ENCODE peak calls at places on chromosome 16, in nine cellular contexts. Q is IMR-90; S is BE2C; D is stomach; Y is CD8-positive, alpha-beta T cell; P is AG08395; A is activated naive CD8-positive, alpha-beta T cell treated with anti-CD3 and anti-CD28 coated beads, Interleukin-2, amount 50 U/mL, for 24 hours; E is activated CD4-positive, alpha-beta T cell treated with anti-CD3 and anti-CD28 coated beads for 4 hours; O is effector memory CD4-positive, alpha-beta T cell. K is an unnamed sample.

GRCh38 chr16:72677662-72678447 is 370.1 kb downstream of the ZFHX3 start:
- DNase-seq in Q (peak; percentile 86), S (no peak), D (no peak), Y (no peak), P (no peak), A (no peak), E (no peak), O (no peak), K (no peak)

GRCh38 chr16:86343733-86344585 is 166.4 kb upstream of the FOXF1 start:
- DNase-seq in Q (peak; percentile 54), S (peak; percentile 69), D (no peak), Y (no peak), P (no peak), A (no peak), E (no peak), O (no peak), K (no peak)

GRCh38 chr16:83215417-83216001 is 588.7 kb downstream of the CDH13 start:
- DNase-seq in Q (peak; percentile 44), S (peak; percentile 29), D (peak; percentile 39), Y (peak; percentile 30), P (peak; percentile 31), A (peak; percentile 65), E (peak; percentile 16), O (peak; percentile 11), K (peak; percentile 26)

GRCh38 chr16:12961621-12962020 is 60.2 kb downstream of the SHISA9 start:
- DNase-seq in Q (no peak), S (no peak), D (no peak), Y (no peak), P (no peak), A (no peak), E (no peak), O (no peak), K (no peak)

GRCh38 chr16:66695935-66696668 is 441 bp downstream of the CMTM4 start:
- DNase-seq in Q (no peak), S (peak; percentile 14), D (peak; percentile 73), Y (peak; percentile 26), P (no peak), A (peak; percentile 32), E (peak; percentile 7), O (no peak), K (peak; percentile 64)

GRCh38 chr16:23027386-23027785 is 121.9 kb downstream of the USP31 start:
- DNase-seq in Q (no peak), S (no peak), D (no peak), Y (no peak), P (no peak), A (no peak), E (no peak), O (no peak), K (no peak)

GRCh38 chr16:9072806-9073341 is 18.6 kb upstream of the HAPSTR1 start:
- DNase-seq in Q (peak; percentile 96), S (no peak), D (no peak), Y (no peak), P (peak; percentile 77), A (peak; percentile 31), E (peak; percentile 4), O (no peak), K (no peak)

GRCh38 chr16:57235128-57236092 is 9.6 kb upstream of the ARL2BP start:
- DNase-seq in Q (peak; percentile 87), S (no peak), D (no peak), Y (no peak), P (no peak), A (no peak), E (no peak), O (no peak), K (no peak)

GRCh38 chr16:90048347-90048722 is 28.8 kb downstream of the PRDM7 start:
- DNase-seq in Q (no peak), S (no peak), D (no peak), Y (no peak), P (no peak), A (no peak), E (no peak), O (no peak), K (no peak)

GRCh38 chr16:2008009-2008526 is 1.6 kb downstream of the ZNF598 start:
- DNase-seq in Q (peak; percentile 34), S (no peak), D (no peak), Y (peak; percentile 57), P (peak; percentile 80), A (peak; percentile 54), E (no peak), O (peak; percentile 16), K (peak; percentile 66)

GRCh38 chr16:66135376-66135775 is 231.1 kb upstream of the CDH5 start:
- DNase-seq in Q (peak; percentile 25), S (no peak), D (no peak), Y (no peak), P (peak; percentile 51), A (no peak), E (no peak), O (no peak), K (no peak)

GRCh38 chr16:67934306-67935095 is 2.1 kb downstream of the PSMB10 start:
- DNase-seq in Q (no peak), S (peak; percentile 24), D (no peak), Y (no peak), P (no peak), A (no peak), E (no peak), O (no peak), K (no peak)

GRCh38 chr16:16014329-16015224 is 65.2 kb downstream of the ABCC1 start:
- DNase-seq in Q (peak; percentile 62), S (peak; percentile 76), D (peak; percentile 81), Y (no peak), P (peak; percentile 32), A (no peak), E (no peak), O (no peak), K (no peak)

GRCh38 chr16:81697321-81697885 is 81.7 kb upstream of the PLCG2 start:
- DNase-seq in Q (peak; percentile 54), S (peak; percentile 72), D (peak; percentile 65), Y (peak; percentile 46), P (peak; percentile 56), A (peak; percentile 57), E (peak; percentile 45), O (no peak), K (peak; percentile 79)

GRCh38 chr16:25014500-25015147 is 545 bp downstream of the ARHGAP17 start:
- DNase-seq in Q (peak; percentile 48), S (peak; percentile 56), D (peak; percentile 45), Y (peak; percentile 19), P (peak; percentile 35), A (peak; percentile 34), E (peak; percentile 8), O (no peak), K (peak; percentile 56)

GRCh38 chr16:82050506-82050905 is 15.5 kb downstream of the HSD17B2 start:
- DNase-seq in Q (no peak), S (no peak), D (no peak), Y (no peak), P (no peak), A (no peak), E (no peak), O (no peak), K (no peak)